ENCODE peak calls at places on chromosomes 11 and 22, in ten cellular contexts. V is cardiac muscle cell; P is psoas muscle; Y is endodermal cell; L is DND-41; D is colonic mucosa; T is heart right ventricle; C is PC-3; F is CD4-positive, CD25-positive, alpha-beta regulatory T cell; J is lung. I is an unnamed sample.

GRCh38 chr22:32515074-32515473 is 40.5 kb downstream of the FBXO7 start:
- DNase-seq in V (no peak), P (no peak), Y (no peak), L (no peak), D (no peak), T (no peak), C (no peak), F (no peak), J (no peak), I (no peak)

GRCh38 chr22:44583076-44583760 is 85.2 kb upstream of the RTL6 start:
- DNase-seq in V (no peak), P (no peak), Y (peak; percentile 34), L (no peak), D (no peak), T (no peak), C (peak; percentile 22), F (no peak), J (no peak), I (no peak)

GRCh38 chr11:36065436-36065835 is 121.6 kb downstream of the LDLRAD3 start:
- DNase-seq in V (no peak), P (no peak), Y (no peak), L (no peak), D (no peak), T (no peak), C (no peak), F (no peak), J (no peak), I (no peak)

GRCh38 chr11:74611369-74611861 is 19.0 kb downstream of the POLD3 start:
- DNase-seq in V (peak; percentile 18), P (no peak), Y (no peak), L (no peak), D (no peak), T (no peak), C (peak; percentile 68), F (peak; percentile 53), J (no peak), I (no peak)

GRCh38 chr22:50525991-50526848 is 822 bp upstream of the SCO2 start:
- DNase-seq in V (peak; percentile 82), P (peak; percentile 82), Y (peak; percentile 88), L (peak; percentile 92), D (peak; percentile 86), T (peak; percentile 87), C (peak; percentile 54), F (peak; percentile 91), J (peak; percentile 84), I (peak; percentile 91)

GRCh38 chr11:86251285-86251830 is 6.8 kb downstream of the EED start:
- DNase-seq in V (no peak), P (no peak), Y (no peak), L (no peak), D (no peak), T (no peak), C (no peak), F (peak; percentile 36), J (no peak), I (no peak)

GRCh38 chr22:44988671-44989070 is 21.1 kb downstream of the PHF21B start:
- DNase-seq in V (no peak), P (no peak), Y (no peak), L (no peak), D (no peak), T (no peak), C (no peak), F (no peak), J (no peak), I (no peak)

GRCh38 chr11:132126973-132127900 is 756.8 kb downstream of the NTM start:
- DNase-seq in V (peak; percentile 21), P (peak; percentile 28), Y (peak; percentile 78), L (no peak), D (peak; percentile 45), T (no peak), C (peak; percentile 70), F (no peak), J (peak; percentile 63), I (peak; percentile 64)

GRCh38 chr11:68214173-68215086 is 1.3 kb upstream of the KMT5B start:
- DNase-seq in V (peak; percentile 25), P (peak; percentile 23), Y (peak; percentile 75), L (no peak), D (peak; percentile 42), T (peak; percentile 44), C (no peak), F (no peak), J (no peak), I (peak; percentile 67)

GRCh38 chr11:68213555-68214172 is 568 bp upstream of the KMT5B start:
- DNase-seq in V (peak; percentile 95), P (peak; percentile 93), Y (peak; percentile 91), L (peak; percentile 84), D (peak; percentile 79), T (peak; percentile 87), C (peak; percentile 91), F (peak; percentile 94), J (peak; percentile 79), I (peak; percentile 86)

GRCh38 chr11:68211546-68211945 is 1.6 kb downstream of the KMT5B start:
- DNase-seq in V (no peak), P (no peak), Y (no peak), L (no peak), D (peak; percentile 74), T (no peak), C (peak; percentile 37), F (no peak), J (no peak), I (peak; percentile 66)

GRCh38 chr11:68213135-68213515 is at the start of gene KMT5B:
- DNase-seq in V (peak; percentile 75), P (peak; percentile 74), Y (peak; percentile 82), L (no peak), D (peak; percentile 63), T (peak; percentile 70), C (peak; percentile 45), F (peak; percentile 61), J (peak; percentile 50), I (peak; percentile 75)

DNA sequence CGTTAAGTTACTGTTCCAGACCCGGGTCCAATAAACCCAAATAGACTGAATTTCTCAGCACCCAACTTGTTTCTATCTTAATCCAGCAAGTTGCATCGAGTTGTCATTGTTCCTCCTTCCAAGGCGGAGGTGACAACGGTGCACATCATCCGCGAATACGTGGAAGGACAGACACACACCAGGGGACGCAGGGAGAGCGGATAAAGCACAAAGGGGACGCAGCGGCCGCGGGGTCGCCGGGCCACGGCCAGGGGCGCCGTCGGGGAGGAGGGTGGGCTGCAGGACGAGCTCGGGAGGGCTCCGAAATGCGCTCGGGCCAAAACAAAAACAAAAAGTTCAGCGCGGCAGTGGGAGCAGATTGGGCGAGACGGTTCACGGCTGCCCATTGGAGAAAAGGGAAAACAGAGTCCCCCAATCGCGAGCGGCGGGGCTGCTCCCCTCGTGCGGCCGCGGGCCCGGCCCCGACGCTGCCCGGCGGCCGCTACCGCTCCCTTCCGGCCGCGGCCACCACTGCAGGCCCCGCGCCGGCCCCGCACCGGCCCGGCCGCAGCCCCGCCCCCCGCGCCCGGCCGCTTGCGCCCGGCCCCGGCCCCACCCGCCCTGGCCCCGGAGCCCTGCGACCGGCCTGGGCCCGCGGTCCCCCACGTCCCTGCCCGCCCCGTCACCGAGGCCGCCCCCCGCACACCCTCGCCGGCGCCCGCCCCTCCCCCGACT is 518 bp downstream of the KMT5B start:
- DNase-seq in V (peak; percentile 87), P (peak; percentile 78), Y (peak; percentile 88), L (peak; percentile 71), D (peak; percentile 78), T (peak; percentile 75), C (peak; percentile 80), F (peak; percentile 66), J (peak; percentile 76), I (peak; percentile 80)
- H3K4me1 ChIP-seq in V (peaks cover 11% of the 10 kb centered on the region), P (peaks cover 59% of the 10 kb centered on the region), Y (peaks cover 5% of the 10 kb centered on the region), L (peaks cover 41% of the 10 kb centered on the region), D (peaks cover 16% of the 10 kb centered on the region), T (peaks cover 18% of the 10 kb centered on the region), C (peaks cover 16% of the 10 kb centered on the region), F (peaks cover 47% of the 10 kb centered on the region), J (peaks cover 9% of the 10 kb centered on the region), I (peaks cover 53% of the 10 kb centered on the region)

DNA sequence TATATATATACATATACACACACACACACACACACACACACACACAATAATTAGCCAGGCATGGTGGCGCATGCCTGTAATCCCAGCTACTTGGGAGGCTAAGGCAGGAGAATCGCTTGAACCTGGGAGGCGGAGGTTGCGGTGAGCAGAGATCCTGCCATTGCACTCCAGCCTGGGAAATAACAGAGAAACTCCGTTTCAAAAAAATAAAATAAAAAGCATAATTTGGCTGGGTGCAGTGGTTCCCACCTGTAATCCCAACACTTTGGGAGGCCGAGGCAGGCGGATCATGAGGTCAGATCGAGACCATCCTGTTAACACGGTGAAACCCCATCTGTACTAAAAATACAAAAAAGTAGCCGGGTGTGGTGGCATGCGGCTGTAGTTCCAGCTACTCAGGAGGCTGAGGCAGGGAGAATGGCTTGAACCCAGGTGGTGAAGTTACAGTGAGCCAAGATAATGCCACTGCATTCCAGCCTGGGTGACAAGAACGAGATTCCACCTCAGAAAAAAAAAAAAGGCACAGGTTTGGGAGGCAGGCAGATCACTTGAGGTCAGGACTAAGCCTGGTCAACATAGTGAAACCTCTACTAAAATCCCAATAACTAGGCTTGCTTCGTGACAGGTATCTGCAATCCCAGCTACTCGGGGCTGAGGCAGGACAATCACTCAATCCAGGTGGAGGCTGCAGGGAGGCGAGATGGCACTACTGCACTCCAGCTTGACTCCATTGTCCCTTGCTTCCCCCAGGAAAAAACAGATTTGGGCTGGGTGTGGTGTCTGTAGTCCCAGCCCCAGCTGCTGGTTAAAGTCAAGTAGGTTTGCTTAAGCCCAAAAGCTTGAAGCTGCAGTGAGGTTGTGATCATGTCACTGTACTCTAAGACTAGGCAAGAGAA is 11.8 kb upstream of the WDR74 start:
- DNase-seq in V (no peak), P (no peak), Y (peak; percentile 83), L (peak; percentile 47), D (no peak), T (no peak), C (peak; percentile 48), F (no peak), J (no peak), I (no peak)
- H3K4me3 ChIP-seq in V (no peak overlapping the region), P (no peak overlapping the region), Y (peak overlapping the region; percentile 96), L (no peak overlapping the region), D (no peak overlapping the region), T (no peak overlapping the region), C (no peak overlapping the region), F (peak overlapping the region; percentile 21), J (no peak overlapping the region), I (no peak overlapping the region)

GRCh38 chr11:58926695-58927094 is 12.6 kb upstream of the GLYATL1 start:
- DNase-seq in V (no peak), P (no peak), Y (no peak), L (no peak), D (no peak), T (no peak), C (peak; percentile 46), F (no peak), J (no peak), I (no peak)

GRCh38 chr11:58928082-58928574 is 11.2 kb upstream of the GLYATL1 start:
- DNase-seq in V (no peak), P (no peak), Y (peak; percentile 61), L (no peak), D (no peak), T (no peak), C (no peak), F (no peak), J (no peak), I (no peak)

GRCh38 chr11:58927393-58928081 is 11.8 kb upstream of the GLYATL1 start:
- DNase-seq in V (peak; percentile 92), P (no peak), Y (peak; percentile 98), L (peak; percentile 29), D (peak; percentile 75), T (peak; percentile 6), C (peak; percentile 26), F (peak; percentile 7), J (no peak), I (peak; percentile 58)

GRCh38 chr11:58924230-58924629 is 15.1 kb upstream of the GLYATL1 start:
- DNase-seq in V (no peak), P (no peak), Y (no peak), L (no peak), D (no peak), T (no peak), C (no peak), F (no peak), J (no peak), I (no peak)

DNA sequence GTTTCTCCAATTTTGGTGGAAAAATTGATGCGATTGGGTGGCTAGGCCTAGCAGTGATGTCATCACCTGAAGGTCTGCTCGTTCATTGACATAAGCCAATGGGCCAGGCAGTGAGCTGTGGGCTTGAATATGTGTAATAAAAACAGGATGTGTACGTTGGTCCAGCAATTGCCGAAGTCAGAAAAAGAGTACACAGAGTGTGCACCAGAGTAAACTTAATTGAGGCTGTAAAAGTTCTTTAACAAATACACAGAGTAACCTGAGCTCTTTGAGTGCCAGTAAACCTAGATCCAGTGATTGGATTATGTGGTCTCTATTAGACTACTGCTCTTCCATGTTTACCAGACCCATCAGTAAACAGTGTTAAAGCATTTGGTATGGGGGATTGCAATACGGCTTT is 13.0 kb upstream of the GLYATL1 start:
- DNase-seq in V (no peak), P (no peak), Y (no peak), L (no peak), D (no peak), T (no peak), C (peak; percentile 68), F (no peak), J (no peak), I (no peak)
- H3K4me1 ChIP-seq in V (peaks cover 7% of the 10 kb centered on the region), P (no peaks in the 10 kb centered on the region), Y (peaks cover 8% of the 10 kb centered on the region), L (no peaks in the 10 kb centered on the region), D (peaks cover 13% of the 10 kb centered on the region), T (no peaks in the 10 kb centered on the region), C (peaks cover 47% of the 10 kb centered on the region), F (no peaks in the 10 kb centered on the region), J (no peaks in the 10 kb centered on the region), I (peaks cover 29% of the 10 kb centered on the region)

GRCh38 chr11:34890812-34891211 is 25.4 kb downstream of the APIP start:
- DNase-seq in V (peak; percentile 52), P (no peak), Y (no peak), L (no peak), D (no peak), T (no peak), C (peak; percentile 78), F (peak; percentile 34), J (no peak), I (no peak)
- H3K4me3 ChIP-seq in V (no peak overlapping the region), P (no peak overlapping the region), Y (no peak overlapping the region), L (no peak overlapping the region), D (no peak overlapping the region), T (no peak overlapping the region), C (no peak overlapping the region), F (no peak overlapping the region), J (no peak overlapping the region), I (no peak overlapping the region)

I was measured in mucosa of descending colon.